ENCODE peak calls at places on chromosomes 16 and 17, in four cellular contexts. One of them, this sample, is unnamed.
A peak's percentile ranks its signal among the peaks of the same experiment; 100 is the strongest.

GRCh38 chr17:50163846-50164696 is 1.7 kb upstream of the SGCA start:
- DNase-seq in NB4: peak; percentile 46
- DNase-seq in Peyer's patch: no peak
- DNase-seq in brain microvascular endothelial cell: no peak
- DNase-seq in this sample: no peak

GRCh38 chr17:3594056-3594810 is 15.0 kb downstream of the TRPV1 start:
- DNase-seq in brain microvascular endothelial cell: peak; percentile 70
- DNase-seq in Peyer's patch: no peak
- DNase-seq in NB4: no peak
- DNase-seq in this sample: peak; percentile 83

GRCh38 chr17:4965311-4965986 is 2.2 kb downstream of the SPAG7 start:
- DNase-seq in Peyer's patch: peak; percentile 14
- DNase-seq in NB4: no peak
- DNase-seq in brain microvascular endothelial cell: no peak
- DNase-seq in this sample: no peak

GRCh38 chr16:81366316-81366932 is 51.7 kb downstream of the GAN start:
- DNase-seq in Peyer's patch: no peak
- DNase-seq in NB4: peak; percentile 72
- DNase-seq in brain microvascular endothelial cell: peak; percentile 11
- DNase-seq in this sample: peak; percentile 52

GRCh38 chr16:79728048-79728922 is 127.7 kb upstream of the MAF start:
- DNase-seq in Peyer's patch: no peak
- DNase-seq in brain microvascular endothelial cell: no peak
- DNase-seq in NB4: no peak
- DNase-seq in this sample: no peak

GRCh38 chr17:29111816-29112499 is 68.2 kb downstream of the MYO18A start:
- DNase-seq in NB4: peak; percentile 87
- DNase-seq in Peyer's patch: peak; percentile 81
- DNase-seq in brain microvascular endothelial cell: peak; percentile 42
- DNase-seq in this sample: peak; percentile 56

GRCh38 chr16:73113326-73113720 is 65.4 kb upstream of the ZFHX3 start:
- DNase-seq in NB4: no peak
- DNase-seq in brain microvascular endothelial cell: no peak
- DNase-seq in Peyer's patch: no peak
- DNase-seq in this sample: peak; percentile 78

GRCh38 chr16:86457621-86458456 is 52.5 kb upstream of the FOXF1 start:
- DNase-seq in Peyer's patch: no peak
- DNase-seq in brain microvascular endothelial cell: peak; percentile 5
- DNase-seq in NB4: no peak
- DNase-seq in this sample: peak; percentile 98

GRCh38 chr16:87697256-87697655 is 68.5 kb downstream of the KLHDC4 start:
- DNase-seq in Peyer's patch: no peak
- DNase-seq in brain microvascular endothelial cell: no peak
- DNase-seq in NB4: no peak
- DNase-seq in this sample: no peak

GRCh38 chr17:45851464-45851863 is 6.8 kb downstream of the SPPL2C start:
- DNase-seq in NB4: no peak
- DNase-seq in brain microvascular endothelial cell: no peak
- DNase-seq in Peyer's patch: peak; percentile 37
- DNase-seq in this sample: no peak

GRCh38 chr16:68993885-68994284 is 111.6 kb upstream of the HAS3 start:
- DNase-seq in Peyer's patch: no peak
- DNase-seq in NB4: no peak
- DNase-seq in brain microvascular endothelial cell: peak; percentile 54
- DNase-seq in this sample: peak; percentile 93

GRCh38 chr16:2948807-2949704 is 15.0 kb upstream of the KREMEN2 start:
- DNase-seq in Peyer's patch: no peak
- DNase-seq in brain microvascular endothelial cell: no peak
- DNase-seq in NB4: no peak
- DNase-seq in this sample: no peak

GRCh38 chr17:27793906-27794380 is 6.4 kb downstream of the NOS2 start:
- DNase-seq in NB4: no peak
- DNase-seq in brain microvascular endothelial cell: no peak
- DNase-seq in Peyer's patch: no peak
- DNase-seq in this sample: no peak

GRCh38 chr17:64492481-64493109 is 4.3 kb downstream of the POLG2 start:
- DNase-seq in brain microvascular endothelial cell: no peak
- DNase-seq in NB4: peak; percentile 55
- DNase-seq in Peyer's patch: no peak
- DNase-seq in this sample: peak; percentile 47

GRCh38 chr16:24737916-24738594 is 8.6 kb downstream of the TNRC6A start:
- DNase-seq in brain microvascular endothelial cell: no peak
- DNase-seq in NB4: no peak
- DNase-seq in Peyer's patch: no peak
- DNase-seq in this sample: no peak

GRCh38 chr17:49993423-49994037 is 1.5 kb downstream of the DLX3 start:
- DNase-seq in NB4: peak; percentile 25
- DNase-seq in brain microvascular endothelial cell: no peak
- DNase-seq in Peyer's patch: no peak
- DNase-seq in this sample: no peak

GRCh38 chr17:78883533-78884131 is 19.4 kb downstream of the CEP295NL start:
- DNase-seq in brain microvascular endothelial cell: peak; percentile 89
- DNase-seq in Peyer's patch: no peak
- DNase-seq in NB4: peak; percentile 81
- DNase-seq in this sample: peak; percentile 97
- H3K4me3 ChIP-seq in brain microvascular endothelial cell: peak overlapping the region; percentile 37
- H3K4me3 ChIP-seq in Peyer's patch: peak overlapping the region; percentile 14
- H3K4me3 ChIP-seq in NB4: peak overlapping the region; percentile 50
- H3K4me3 ChIP-seq in this sample: peak overlapping the region; percentile 27

GRCh38 chr17:37844158-37844976 is 79.8 kb upstream of the TBC1D3K start:
- DNase-seq in Peyer's patch: peak; percentile 74
- DNase-seq in NB4: peak; percentile 92
- DNase-seq in brain microvascular endothelial cell: peak; percentile 57
- DNase-seq in this sample: peak; percentile 48

GRCh38 chr17:37842401-37842800 is 81.8 kb upstream of the TBC1D3K start:
- DNase-seq in NB4: no peak
- DNase-seq in Peyer's patch: no peak
- DNase-seq in brain microvascular endothelial cell: no peak
- DNase-seq in this sample: no peak

GRCh38 chr17:37847811-37848331 is 76.3 kb upstream of the TBC1D3K start:
- DNase-seq in Peyer's patch: no peak
- DNase-seq in NB4: no peak
- DNase-seq in brain microvascular endothelial cell: no peak
- DNase-seq in this sample: no peak

GRCh38 chr17:37847102-37847501 is 77.1 kb upstream of the TBC1D3K start:
- DNase-seq in brain microvascular endothelial cell: no peak
- DNase-seq in NB4: no peak
- DNase-seq in Peyer's patch: no peak
- DNase-seq in this sample: no peak

DNA sequence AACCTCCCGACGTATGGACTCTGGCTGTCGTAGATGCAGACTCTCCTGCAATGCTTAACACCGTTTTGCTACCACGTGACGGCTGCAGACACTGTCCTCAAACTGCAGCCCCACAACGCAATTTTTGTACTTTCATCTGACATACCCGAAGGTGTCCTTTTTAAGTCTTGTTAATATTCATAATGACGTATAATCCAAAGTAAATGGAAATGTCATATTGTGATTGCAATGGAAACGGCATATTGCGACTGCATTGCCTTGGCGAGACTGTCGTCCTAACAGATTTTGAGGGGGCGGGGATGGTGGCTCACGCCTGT is 79.3 kb upstream of the TBC1D3K start:
- DNase-seq in Peyer's patch: no peak
- DNase-seq in brain microvascular endothelial cell: no peak
- DNase-seq in NB4: no peak
- DNase-seq in this sample: no peak
- TF ChIP-seq CTCF in Peyer's patch: no peak
- TF ChIP-seq CTCF in brain microvascular endothelial cell: no peak
- TF ChIP-seq CTCF in NB4: no peak
- TF ChIP-seq CTCF in this sample: no peak

DNA sequence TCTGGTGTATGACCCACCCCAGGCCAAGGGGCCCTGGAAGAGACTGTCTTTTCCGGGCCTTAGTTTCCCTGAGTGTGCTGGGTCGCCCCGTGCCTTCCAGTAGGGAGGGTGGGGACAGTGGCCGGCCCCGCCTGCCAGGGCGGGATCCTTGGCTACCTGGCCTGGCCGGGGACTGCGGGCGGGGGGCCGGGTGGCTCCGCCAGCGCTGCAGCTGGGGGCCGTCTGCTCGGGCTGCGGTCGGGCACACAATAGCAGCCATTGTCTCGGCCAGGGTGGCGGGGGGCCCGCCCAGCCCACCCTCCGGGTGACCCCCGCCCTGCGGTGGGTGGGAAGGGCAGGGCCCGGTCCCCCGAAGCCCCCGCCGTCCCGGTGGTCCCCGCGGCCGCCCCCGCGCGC is 11.5 kb downstream of the GLIS2 start:
- DNase-seq in Peyer's patch: no peak
- DNase-seq in brain microvascular endothelial cell: no peak
- DNase-seq in NB4: no peak
- DNase-seq in this sample: no peak
- H3K4me3 ChIP-seq in Peyer's patch: peak overlapping the region; percentile 51
- H3K4me3 ChIP-seq in brain microvascular endothelial cell: peak overlapping the region; percentile 56
- H3K4me3 ChIP-seq in NB4: no peak overlapping the region
- H3K4me3 ChIP-seq in this sample: peak overlapping the region; percentile 9

GRCh38 chr17:7186241-7186640 is 7.1 kb upstream of the ASGR1 start:
- DNase-seq in NB4: peak; percentile 39
- DNase-seq in Peyer's patch: no peak
- DNase-seq in brain microvascular endothelial cell: no peak
- DNase-seq in this sample: peak; percentile 22
- TF ChIP-seq CTCF in NB4: peak; percentile 16
- TF ChIP-seq CTCF in Peyer's patch: no peak
- TF ChIP-seq CTCF in brain microvascular endothelial cell: peak; percentile 41
- TF ChIP-seq CTCF in this sample: peak; percentile 30

GRCh38 chr16:48647794-48648193 is 37.8 kb upstream of the N4BP1 start:
- DNase-seq in brain microvascular endothelial cell: no peak
- DNase-seq in Peyer's patch: no peak
- DNase-seq in NB4: no peak
- DNase-seq in this sample: no peak
- H3K4me3 ChIP-seq in brain microvascular endothelial cell: no peak overlapping the region
- H3K4me3 ChIP-seq in Peyer's patch: no peak overlapping the region
- H3K4me3 ChIP-seq in NB4: no peak overlapping the region
- H3K4me3 ChIP-seq in this sample: no peak overlapping the region

DNA sequence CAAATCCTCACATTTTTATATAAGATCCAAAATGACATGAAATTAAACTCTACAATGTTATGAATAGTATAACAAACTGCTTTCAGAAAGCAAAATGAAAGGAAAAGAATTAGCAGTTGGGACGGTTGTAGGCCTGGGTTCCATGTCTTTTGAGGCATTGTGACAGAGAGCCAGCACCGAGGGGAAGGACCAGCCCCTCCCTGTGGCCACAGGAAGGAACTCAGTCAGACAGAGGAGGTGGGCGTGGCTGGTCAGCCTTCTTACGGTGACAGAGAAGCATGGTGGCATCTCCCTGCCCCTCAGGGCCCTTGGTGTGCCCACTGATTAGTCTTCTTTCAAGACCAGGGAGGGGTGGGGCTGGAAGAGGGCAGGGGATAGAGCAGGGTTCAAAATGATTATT is 5.7 kb downstream of the ZNF319 start:
- DNase-seq in Peyer's patch: no peak
- DNase-seq in brain microvascular endothelial cell: peak; percentile 47
- DNase-seq in NB4: peak; percentile 86
- DNase-seq in this sample: peak; percentile 32
- TF ChIP-seq CTCF in Peyer's patch: no peak
- TF ChIP-seq CTCF in brain microvascular endothelial cell: peak; percentile 69
- TF ChIP-seq CTCF in NB4: peak; percentile 58
- TF ChIP-seq CTCF in this sample: peak; percentile 40

GRCh38 chr17:7705269-7706255 is 560 bp downstream of the EFNB3 start:
- DNase-seq in brain microvascular endothelial cell: no peak
- DNase-seq in Peyer's patch: peak; percentile 48
- DNase-seq in NB4: no peak
- DNase-seq in this sample: no peak
- H3K4me3 ChIP-seq in brain microvascular endothelial cell: peak overlapping the region; percentile 43
- H3K4me3 ChIP-seq in Peyer's patch: peak overlapping the region; percentile 37
- H3K4me3 ChIP-seq in NB4: no peak overlapping the region
- H3K4me3 ChIP-seq in this sample: peak overlapping the region; percentile 19

GRCh38 chr17:47252766-47253512 is 688 bp upstream of the ITGB3 start:
- DNase-seq in brain microvascular endothelial cell: no peak
- DNase-seq in NB4: no peak
- DNase-seq in Peyer's patch: no peak
- DNase-seq in this sample: no peak
- TF ChIP-seq CTCF in brain microvascular endothelial cell: no peak
- TF ChIP-seq CTCF in NB4: no peak
- TF ChIP-seq CTCF in Peyer's patch: no peak
- TF ChIP-seq CTCF in this sample: no peak

DNA sequence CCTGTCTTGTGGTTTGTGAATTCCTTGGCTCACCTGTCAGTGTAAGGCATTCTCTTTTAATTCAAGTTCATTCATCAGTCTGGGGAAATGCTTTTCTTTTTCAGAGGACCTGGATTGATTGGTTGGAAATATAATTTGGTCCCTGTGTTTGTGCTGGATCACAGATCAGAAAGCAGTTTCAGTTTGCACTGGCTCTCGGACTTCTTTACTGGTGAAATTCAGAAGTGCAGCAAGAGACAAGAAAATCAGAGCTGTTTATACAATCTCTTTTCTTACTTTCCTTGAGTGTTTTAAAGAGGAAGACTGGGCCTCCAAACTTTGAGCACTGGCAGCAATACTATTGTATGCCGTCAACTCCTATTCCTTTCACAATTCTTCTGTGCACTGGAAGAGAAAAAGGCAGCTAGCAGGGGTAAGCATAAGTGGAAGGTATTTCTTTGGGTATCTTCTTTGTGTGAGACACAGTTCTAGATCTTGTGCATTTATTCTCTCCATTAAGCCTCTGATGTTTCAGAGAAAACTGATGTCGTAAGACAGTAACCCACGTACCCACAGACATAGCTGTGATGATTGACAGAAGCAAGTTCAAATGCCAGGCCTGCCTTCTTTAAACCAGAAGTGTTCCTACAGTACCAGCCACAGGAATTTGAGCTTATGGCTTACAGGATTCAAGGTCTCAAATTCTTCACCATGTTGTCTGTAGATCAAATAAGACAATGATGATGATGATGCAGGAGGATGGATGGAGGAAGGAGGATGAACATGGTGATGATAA is 161.6 kb upstream of the KCNJ16 start:
- DNase-seq in NB4: no peak
- DNase-seq in brain microvascular endothelial cell: no peak
- DNase-seq in Peyer's patch: no peak
- DNase-seq in this sample: no peak
- H3K4me3 ChIP-seq in NB4: no peak overlapping the region
- H3K4me3 ChIP-seq in brain microvascular endothelial cell: no peak overlapping the region
- H3K4me3 ChIP-seq in Peyer's patch: no peak overlapping the region
- H3K4me3 ChIP-seq in this sample: no peak overlapping the region

This sample was measured in fibroblast of mammary gland.